ENCODE peak calls at places on chromosomes 4 and X, in four cellular contexts. J, O, M and A are unnamed samples.

GRCh38 chrX:67523002-67523711 is 20.7 kb upstream of the AR start:
- DNase-seq in J (no peak), O (no peak), M (no peak), A (no peak)

GRCh38 chrX:6223516-6223915 is 5.2 kb downstream of the NLGN4X start:
- DNase-seq in J (no peak), O (no peak), M (no peak), A (no peak)

GRCh38 chrX:101265869-101266428 is 25.2 kb downstream of the TAF7L start:
- DNase-seq in J (no peak), O (peak), M (no peak), A (no peak)

GRCh38 chr4:136643416-136643815 is 888.9 kb downstream of the PCDH18 start:
- DNase-seq in J (no peak), O (no peak), M (no peak), A (no peak)

GRCh38 chr4:123484291-123484926 is 87.8 kb downstream of the SPRY1 start:
- DNase-seq in J (no peak), O (no peak), M (no peak), A (no peak)

GRCh38 chr4:10082459-10083272 is 33.9 kb downstream of the WDR1 start:
- DNase-seq in J (no peak), O (no peak), M (no peak), A (no peak)

GRCh38 chr4:85086721-85087120 is 120.2 kb upstream of the WDFY3 start:
- DNase-seq in J (no peak), O (peak), M (peak), A (no peak)

GRCh38 chr4:88567591-88567990 is 24.7 kb upstream of the HERC3 start:
- DNase-seq in J (no peak), O (no peak), M (no peak), A (no peak)

GRCh38 chr4:101256222-101256621 is 91.1 kb downstream of the PPP3CA start:
- DNase-seq in J (no peak), O (no peak), M (no peak), A (no peak)

GRCh38 chrX:47574096-47574553 is 8.1 kb upstream of the TIMP1 start:
- DNase-seq in J (no peak), O (peak), M (no peak), A (no peak)

GRCh38 chrX:3520987-3521875 is 174.8 kb upstream of the MXRA5 start:
- DNase-seq in J (no peak), O (peak), M (no peak), A (no peak)

GRCh38 chr4:168662297-168662985 is 165.6 kb downstream of the PALLD start:
- DNase-seq in J (no peak), O (no peak), M (no peak), A (no peak)

GRCh38 chr4:168667397-168667796 is 170.5 kb downstream of the PALLD start:
- DNase-seq in J (no peak), O (peak), M (no peak), A (no peak)

GRCh38 chr4:168666531-168666930 is 169.7 kb downstream of the PALLD start:
- DNase-seq in J (no peak), O (peak), M (no peak), A (no peak)

GRCh38 chr4:168664242-168664897 is 167.5 kb downstream of the PALLD start:
- DNase-seq in J (no peak), O (no peak), M (no peak), A (no peak)

DNA sequence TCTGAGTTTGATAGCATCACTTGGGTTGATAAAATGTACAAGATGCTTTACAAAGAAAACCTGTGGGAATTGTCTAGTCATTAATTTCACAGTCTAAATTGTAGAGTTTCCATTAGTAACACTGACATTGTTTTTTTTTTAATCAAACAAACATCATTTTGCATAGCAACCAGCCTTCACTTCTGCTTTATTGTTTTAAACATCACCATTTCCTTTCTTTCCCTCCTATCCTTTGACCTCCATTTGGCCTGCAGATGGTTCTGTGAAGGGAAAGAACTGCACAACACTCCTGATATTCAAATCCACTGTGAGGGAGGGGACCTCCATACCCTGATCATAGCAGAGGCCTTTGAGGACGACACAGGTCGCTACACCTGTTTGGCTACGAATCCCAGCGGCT is 171.1 kb downstream of the PALLD start:
- DNase-seq in J (no peak), O (no peak), M (no peak), A (no peak)
- H4K8ac ChIP-seq in J (no peak), O (no peak), M (no peak), A (no peak)

GRCh38 chr4:147617841-147618421 is 734 bp downstream of the TMEM184C start:
- DNase-seq in J (no peak), O (no peak), M (no peak), A (no peak)
- H4K8ac ChIP-seq in J (no peak), O (no peak), M (no peak), A (no peak)

GRCh38 chr4:128061566-128062536 is 739 bp downstream of the LARP1B start:
- DNase-seq in J (peak), O (peak), M (peak), A (peak)

GRCh38 chr4:128060620-128061565 is at the start of gene LARP1B:
- DNase-seq in J (peak), O (peak), M (peak), A (peak)

GRCh38 chr4:128056396-128056795 is 4.7 kb upstream of the LARP1B start:
- DNase-seq in J (peak), O (no peak), M (no peak), A (no peak)

DNA sequence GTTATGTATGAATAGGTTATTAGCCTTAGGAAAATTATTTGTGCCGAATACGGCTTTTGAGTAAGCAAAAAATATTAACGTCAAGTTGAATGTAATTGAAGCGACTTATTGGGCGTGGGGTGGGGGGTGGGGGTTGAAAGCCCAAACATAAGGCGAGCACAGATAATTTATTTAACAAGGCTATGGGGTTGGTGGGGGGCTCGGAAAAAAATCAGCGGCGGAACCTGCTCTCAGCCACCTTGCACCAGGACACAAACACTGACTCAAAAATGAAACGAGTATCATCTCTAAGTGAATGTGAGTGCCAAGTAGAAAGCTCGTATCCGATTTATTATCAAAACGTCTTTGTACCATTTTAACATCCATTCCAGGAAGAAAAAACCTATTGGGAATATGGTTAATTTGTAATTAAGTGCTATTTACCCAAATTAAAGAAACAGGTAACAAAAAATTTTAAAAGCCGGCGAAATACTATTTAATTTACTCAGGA is 937 bp upstream of the LARP1B start:
- DNase-seq in J (peak), O (no peak), M (no peak), A (no peak)
- H4K8ac ChIP-seq in J (no peak), O (no peak), M (peak), A (no peak)

DNA sequence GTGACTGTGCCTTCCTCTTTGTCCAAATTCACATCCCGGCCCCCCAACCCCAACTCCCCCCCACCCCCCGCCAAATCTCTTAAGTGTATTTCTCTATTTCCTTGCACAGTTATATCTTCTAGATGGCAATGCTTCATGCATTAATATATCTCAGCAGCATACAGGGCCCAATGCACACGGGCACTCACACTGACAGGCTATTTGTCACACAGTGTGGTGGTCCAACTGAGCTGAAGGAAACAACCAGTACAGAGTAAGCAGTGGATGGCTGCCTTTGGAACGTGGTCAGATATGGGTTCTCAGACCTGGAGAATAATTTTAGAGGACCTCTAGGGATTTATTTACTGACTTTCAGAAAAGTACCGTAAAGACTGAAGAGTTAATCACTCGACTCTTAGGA is 684 bp downstream of the EXOC1 start:
- DNase-seq in J (no peak), O (peak), M (no peak), A (no peak)
- H4K8ac ChIP-seq in J (peak), O (peak), M (no peak), A (no peak)

GRCh38 chr4:149723065-149723464 is 92.6 kb downstream of the IQCM start:
- DNase-seq in J (no peak), O (no peak), M (no peak), A (no peak)

DNA sequence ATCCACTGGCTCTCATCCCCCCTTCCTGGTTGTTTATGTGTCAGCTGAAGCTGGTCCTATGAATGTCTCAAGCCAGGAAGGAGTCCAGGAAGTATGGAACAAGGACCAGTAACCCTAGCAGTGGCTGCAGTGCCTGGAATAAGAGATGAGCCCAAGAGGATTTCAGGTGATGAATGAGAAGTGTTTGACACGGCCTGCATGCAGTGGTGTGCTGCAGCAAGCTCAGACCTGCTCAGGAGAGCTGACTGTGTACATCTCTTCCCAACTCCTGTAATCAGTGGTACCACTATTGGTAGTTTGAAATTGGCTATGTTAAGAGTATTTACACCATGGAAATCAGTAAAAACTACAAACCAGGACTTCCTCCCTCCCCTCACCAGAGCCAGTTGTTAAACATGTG is 88.0 kb downstream of the IQCM start:
- DNase-seq in J (no peak), O (no peak), M (no peak), A (no peak)
- H4K8ac ChIP-seq in J (no peak), O (no peak), M (no peak), A (no peak)

GRCh38 chr4:1856920-1857699 is 1.2 kb upstream of the LETM1 start:
- DNase-seq in J (no peak), O (no peak), M (no peak), A (no peak)
- H4K8ac ChIP-seq in J (peak), O (peak), M (no peak), A (no peak)

GRCh38 chr4:27027428-27027827 is 166.8 kb downstream of the STIM2 start:
- DNase-seq in J (no peak), O (no peak), M (no peak), A (no peak)
- H4K8ac ChIP-seq in J (no peak), O (no peak), M (no peak), A (no peak)

DNA sequence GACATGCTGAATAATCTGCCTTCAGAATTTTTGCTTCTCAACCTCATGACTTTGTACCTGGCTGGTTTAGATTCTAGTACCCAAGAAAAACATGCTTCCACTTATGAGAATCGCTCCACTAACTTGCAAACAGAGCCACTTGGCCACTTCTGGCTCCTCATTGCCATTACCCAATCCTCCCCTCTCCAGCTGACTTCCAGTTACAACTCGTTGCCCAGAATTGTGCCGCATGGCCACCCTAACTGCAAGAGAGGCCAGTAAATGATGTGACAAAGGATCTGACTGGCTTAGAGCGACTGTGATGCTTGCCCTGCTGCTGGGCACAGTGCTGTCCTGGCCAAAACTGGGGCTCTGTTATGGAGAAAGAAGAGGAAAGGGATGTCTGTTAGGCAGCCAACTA is 4.0 kb upstream of the DKC1 start:
- DNase-seq in J (no peak), O (no peak), M (no peak), A (no peak)
- H4K8ac ChIP-seq in J (no peak), O (no peak), M (no peak), A (no peak)